ENCODE peak calls at places on chromosomes 7 and 10, in eight cellular contexts. One of them, this sample, is unnamed.

GRCh38 chr7:1844956-1845390 is 174.9 kb downstream of the ELFN1 start:
- DNase-seq in tibial artery: peak; percentile 55
- DNase-seq in stimulated activated CD4-positive, alpha-beta T cell treated with anti-CD3 and anti-CD28 coated beads, TNF-alpha, amount 100 ng/mL, for 24 hours: no peak
- DNase-seq in stromal cell of bone marrow: no peak
- DNase-seq in dorsolateral prefrontal cortex: peak; percentile 32
- DNase-seq in NCI-H1105 treated with DMSO at 0.1 percent for 48 hours: no peak
- DNase-seq in right atrium auricular region: no peak
- DNase-seq in T-cell: no peak
- DNase-seq in this sample: no peak

GRCh38 chr7:100801833-100802568 is 25.3 kb downstream of the EPHB4 start:
- DNase-seq in tibial artery: no peak
- DNase-seq in stimulated activated CD4-positive, alpha-beta T cell treated with anti-CD3 and anti-CD28 coated beads, TNF-alpha, amount 100 ng/mL, for 24 hours: no peak
- DNase-seq in stromal cell of bone marrow: no peak
- DNase-seq in dorsolateral prefrontal cortex: no peak
- DNase-seq in NCI-H1105 treated with DMSO at 0.1 percent for 48 hours: peak; percentile 84
- DNase-seq in right atrium auricular region: peak; percentile 63
- DNase-seq in T-cell: no peak
- DNase-seq in this sample: peak; percentile 85

GRCh38 chr10:97046426-97047072 is 139.2 kb downstream of the SLIT1 start:
- DNase-seq in tibial artery: peak; percentile 44
- DNase-seq in stimulated activated CD4-positive, alpha-beta T cell treated with anti-CD3 and anti-CD28 coated beads, TNF-alpha, amount 100 ng/mL, for 24 hours: no peak
- DNase-seq in stromal cell of bone marrow: no peak
- DNase-seq in dorsolateral prefrontal cortex: no peak
- DNase-seq in NCI-H1105 treated with DMSO at 0.1 percent for 48 hours: peak; percentile 1
- DNase-seq in right atrium auricular region: no peak
- DNase-seq in T-cell: no peak
- DNase-seq in this sample: no peak

GRCh38 chr10:2362331-2362730 is 625.0 kb upstream of the ADARB2 start:
- DNase-seq in tibial artery: no peak
- DNase-seq in stimulated activated CD4-positive, alpha-beta T cell treated with anti-CD3 and anti-CD28 coated beads, TNF-alpha, amount 100 ng/mL, for 24 hours: no peak
- DNase-seq in stromal cell of bone marrow: no peak
- DNase-seq in dorsolateral prefrontal cortex: no peak
- DNase-seq in NCI-H1105 treated with DMSO at 0.1 percent for 48 hours: no peak
- DNase-seq in right atrium auricular region: no peak
- DNase-seq in T-cell: no peak
- DNase-seq in this sample: no peak

GRCh38 chr7:7221602-7222038 is 39.3 kb downstream of the C1GALT1 start:
- DNase-seq in tibial artery: no peak
- DNase-seq in stimulated activated CD4-positive, alpha-beta T cell treated with anti-CD3 and anti-CD28 coated beads, TNF-alpha, amount 100 ng/mL, for 24 hours: no peak
- DNase-seq in stromal cell of bone marrow: peak; percentile 36
- DNase-seq in dorsolateral prefrontal cortex: no peak
- DNase-seq in NCI-H1105 treated with DMSO at 0.1 percent for 48 hours: no peak
- DNase-seq in right atrium auricular region: no peak
- DNase-seq in T-cell: no peak
- DNase-seq in this sample: no peak

GRCh38 chr10:16649757-16650156 is 128.1 kb upstream of the C1QL3 start:
- DNase-seq in tibial artery: no peak
- DNase-seq in stimulated activated CD4-positive, alpha-beta T cell treated with anti-CD3 and anti-CD28 coated beads, TNF-alpha, amount 100 ng/mL, for 24 hours: no peak
- DNase-seq in stromal cell of bone marrow: no peak
- DNase-seq in dorsolateral prefrontal cortex: no peak
- DNase-seq in NCI-H1105 treated with DMSO at 0.1 percent for 48 hours: no peak
- DNase-seq in right atrium auricular region: no peak
- DNase-seq in T-cell: no peak
- DNase-seq in this sample: no peak

GRCh38 chr7:2248984-2249694 is 7.1 kb downstream of the NUDT1 start:
- DNase-seq in tibial artery: peak; percentile 86
- DNase-seq in stimulated activated CD4-positive, alpha-beta T cell treated with anti-CD3 and anti-CD28 coated beads, TNF-alpha, amount 100 ng/mL, for 24 hours: no peak
- DNase-seq in stromal cell of bone marrow: peak; percentile 91
- DNase-seq in dorsolateral prefrontal cortex: peak; percentile 57
- DNase-seq in NCI-H1105 treated with DMSO at 0.1 percent for 48 hours: no peak
- DNase-seq in right atrium auricular region: peak; percentile 71
- DNase-seq in T-cell: no peak
- DNase-seq in this sample: peak; percentile 91

GRCh38 chr10:6267941-6268340 is 65.2 kb downstream of the PFKFB3 start:
- DNase-seq in tibial artery: no peak
- DNase-seq in stimulated activated CD4-positive, alpha-beta T cell treated with anti-CD3 and anti-CD28 coated beads, TNF-alpha, amount 100 ng/mL, for 24 hours: no peak
- DNase-seq in stromal cell of bone marrow: no peak
- DNase-seq in dorsolateral prefrontal cortex: no peak
- DNase-seq in NCI-H1105 treated with DMSO at 0.1 percent for 48 hours: no peak
- DNase-seq in right atrium auricular region: no peak
- DNase-seq in T-cell: no peak
- DNase-seq in this sample: no peak

GRCh38 chr7:54397836-54398612 is 144.2 kb upstream of the VSTM2A start:
- DNase-seq in tibial artery: no peak
- DNase-seq in stimulated activated CD4-positive, alpha-beta T cell treated with anti-CD3 and anti-CD28 coated beads, TNF-alpha, amount 100 ng/mL, for 24 hours: no peak
- DNase-seq in stromal cell of bone marrow: no peak
- DNase-seq in dorsolateral prefrontal cortex: no peak
- DNase-seq in NCI-H1105 treated with DMSO at 0.1 percent for 48 hours: no peak
- DNase-seq in right atrium auricular region: no peak
- DNase-seq in T-cell: no peak
- DNase-seq in this sample: no peak

GRCh38 chr7:81457858-81458522 is 311.9 kb downstream of the HGF start:
- DNase-seq in tibial artery: no peak
- DNase-seq in stimulated activated CD4-positive, alpha-beta T cell treated with anti-CD3 and anti-CD28 coated beads, TNF-alpha, amount 100 ng/mL, for 24 hours: no peak
- DNase-seq in stromal cell of bone marrow: no peak
- DNase-seq in dorsolateral prefrontal cortex: no peak
- DNase-seq in NCI-H1105 treated with DMSO at 0.1 percent for 48 hours: peak; percentile 70
- DNase-seq in right atrium auricular region: no peak
- DNase-seq in T-cell: no peak
- DNase-seq in this sample: no peak

GRCh38 chr10:21157664-21158063 is 260.6 kb upstream of the NEBL start:
- DNase-seq in tibial artery: no peak
- DNase-seq in stimulated activated CD4-positive, alpha-beta T cell treated with anti-CD3 and anti-CD28 coated beads, TNF-alpha, amount 100 ng/mL, for 24 hours: no peak
- DNase-seq in stromal cell of bone marrow: no peak
- DNase-seq in dorsolateral prefrontal cortex: no peak
- DNase-seq in NCI-H1105 treated with DMSO at 0.1 percent for 48 hours: no peak
- DNase-seq in right atrium auricular region: no peak
- DNase-seq in T-cell: no peak
- DNase-seq in this sample: no peak

GRCh38 chr7:109821156-109821555 is 1251.5 kb downstream of the DNAJB9 start:
- DNase-seq in tibial artery: no peak
- DNase-seq in stimulated activated CD4-positive, alpha-beta T cell treated with anti-CD3 and anti-CD28 coated beads, TNF-alpha, amount 100 ng/mL, for 24 hours: no peak
- DNase-seq in stromal cell of bone marrow: no peak
- DNase-seq in dorsolateral prefrontal cortex: no peak
- DNase-seq in NCI-H1105 treated with DMSO at 0.1 percent for 48 hours: no peak
- DNase-seq in right atrium auricular region: no peak
- DNase-seq in T-cell: no peak
- DNase-seq in this sample: no peak

GRCh38 chr10:2938869-2939268 is 128.5 kb upstream of the PFKP start:
- DNase-seq in tibial artery: no peak
- DNase-seq in stimulated activated CD4-positive, alpha-beta T cell treated with anti-CD3 and anti-CD28 coated beads, TNF-alpha, amount 100 ng/mL, for 24 hours: no peak
- DNase-seq in stromal cell of bone marrow: no peak
- DNase-seq in dorsolateral prefrontal cortex: no peak
- DNase-seq in NCI-H1105 treated with DMSO at 0.1 percent for 48 hours: no peak
- DNase-seq in right atrium auricular region: no peak
- DNase-seq in T-cell: no peak
- DNase-seq in this sample: no peak

GRCh38 chr7:109476409-109476808 is 906.7 kb downstream of the DNAJB9 start:
- DNase-seq in tibial artery: no peak
- DNase-seq in stimulated activated CD4-positive, alpha-beta T cell treated with anti-CD3 and anti-CD28 coated beads, TNF-alpha, amount 100 ng/mL, for 24 hours: no peak
- DNase-seq in stromal cell of bone marrow: no peak
- DNase-seq in dorsolateral prefrontal cortex: no peak
- DNase-seq in NCI-H1105 treated with DMSO at 0.1 percent for 48 hours: peak; percentile 90
- DNase-seq in right atrium auricular region: no peak
- DNase-seq in T-cell: no peak
- DNase-seq in this sample: no peak

GRCh38 chr7:12583181-12583580 is 12.7 kb downstream of the SCIN start:
- DNase-seq in tibial artery: no peak
- DNase-seq in stimulated activated CD4-positive, alpha-beta T cell treated with anti-CD3 and anti-CD28 coated beads, TNF-alpha, amount 100 ng/mL, for 24 hours: no peak
- DNase-seq in stromal cell of bone marrow: no peak
- DNase-seq in dorsolateral prefrontal cortex: no peak
- DNase-seq in NCI-H1105 treated with DMSO at 0.1 percent for 48 hours: no peak
- DNase-seq in right atrium auricular region: no peak
- DNase-seq in T-cell: no peak
- DNase-seq in this sample: peak; percentile 56

This sample was measured in foreskin melanocyte.